ENCODE peak calls at places on chromosomes 13 and 19, in nine cellular contexts. X, R, G, W, J, O, K, I and D are unnamed samples. For H3K36me3, the result is how much of the 10 kb centered on the place peaks cover.

GRCh38 chr13:80337011-80337688 is 3.8 kb downstream of the SPRY2 start:
- DNase-seq in X (no peak), R (peak), W (no peak), I (no peak), G (no peak), J (no peak), K (no peak), O (no peak), D (no peak)

GRCh38 chr19:57746580-57747471 is at the start of gene ZNF776:
- DNase-seq in R (peak), K (peak), J (peak), W (peak), G (peak), I (peak), O (peak), X (peak), D (peak)

GRCh38 chr19:2491130-2491801 is 15.3 kb downstream of the GADD45B start:
- DNase-seq in G (no peak), W (peak), K (peak), O (peak), I (peak), R (peak), J (no peak), X (no peak), D (peak)

GRCh38 chr13:112741185-112741755 is 51.4 kb downstream of the ATP11A start:
- DNase-seq in J (no peak), O (no peak), X (no peak), W (no peak), R (no peak), I (no peak), G (no peak), K (no peak), D (no peak)

GRCh38 chr19:11173516-11174155 is 18.1 kb upstream of the SPC24 start:
- DNase-seq in W (no peak), R (no peak), K (no peak), O (no peak), G (no peak), J (no peak), X (no peak), I (no peak), D (no peak)

GRCh38 chr19:32196690-32197420 is 148.6 kb upstream of the ZNF507 start:
- DNase-seq in K (no peak), R (no peak), W (no peak), X (no peak), O (no peak), J (no peak), G (peak), I (no peak), D (no peak)

GRCh38 chr19:3047307-3048189 is 14.7 kb downstream of the TLE5 start:
- DNase-seq in R (peak), O (peak), G (peak), J (peak), X (peak), K (peak), I (peak), W (peak), D (peak)

GRCh38 chr13:113562085-113562749 is 22.3 kb upstream of the TFDP1 start:
- DNase-seq in G (peak), I (peak), R (peak), K (peak), J (no peak), O (peak), X (peak), W (peak), D (peak)

GRCh38 chr19:33376423-33376822 is 2.9 kb downstream of the CEBPG start:
- DNase-seq in X (peak), J (no peak), W (peak), K (peak), G (peak), R (peak), O (peak), I (peak), D (peak)

GRCh38 chr19:33535176-33535575 is 13.6 kb upstream of the PEPD start:
- DNase-seq in G (no peak), W (no peak), K (no peak), J (no peak), O (peak), X (no peak), R (no peak), I (no peak), D (no peak)

GRCh38 chr13:39035799-39036198 is 2.1 kb downstream of the PROSER1 start:
- DNase-seq in R (no peak), I (no peak), O (no peak), J (no peak), G (no peak), W (no peak), X (no peak), K (no peak), D (no peak)

GRCh38 chr13:32309312-32309711 is 5.9 kb downstream of the ZAR1L start:
- DNase-seq in X (no peak), O (no peak), J (no peak), I (no peak), W (no peak), G (no peak), K (no peak), R (no peak), D (no peak)

GRCh38 chr13:30892966-30893365 is 13.1 kb upstream of the MEDAG start:
- DNase-seq in J (no peak), X (peak), K (no peak), W (peak), G (peak), I (no peak), O (peak), R (no peak), D (no peak)

GRCh38 chr13:112453874-112454647 is 77.9 kb downstream of the SPACA7 start:
- DNase-seq in W (no peak), J (no peak), X (no peak), O (no peak), I (no peak), G (peak), K (no peak), R (no peak), D (peak)

GRCh38 chr19:16019691-16020448 is 56.4 kb upstream of the TPM4 start:
- DNase-seq in G (peak), K (no peak), R (no peak), W (no peak), J (no peak), O (no peak), I (peak), X (no peak), D (no peak)

GRCh38 chr19:12567951-12568350 is 16.7 kb upstream of the ZNF564 start:
- DNase-seq in K (no peak), O (no peak), J (no peak), R (no peak), G (no peak), X (no peak), W (no peak), I (no peak), D (no peak)

GRCh38 chr13:54241719-54242118 is 1213.1 kb downstream of the OLFM4 start:
- DNase-seq in I (no peak), X (peak), J (no peak), O (no peak), W (no peak), K (no peak), G (no peak), R (no peak), D (no peak)

GRCh38 chr13:114152831-114153371 is 20.5 kb upstream of the RASA3 start:
- DNase-seq in J (no peak), W (no peak), I (no peak), R (no peak), O (no peak), G (no peak), X (no peak), K (no peak), D (no peak)

GRCh38 chr13:36509369-36509768 is 77.1 kb downstream of the CCNA1 start:
- DNase-seq in I (no peak), R (no peak), K (no peak), J (no peak), O (no peak), G (no peak), W (no peak), X (no peak), D (no peak)

GRCh38 chr13:75489502-75490263 is 7.7 kb upstream of the TBC1D4 start:
- DNase-seq in K (peak), X (no peak), G (no peak), O (peak), J (no peak), W (no peak), I (peak), R (peak), D (peak)

GRCh38 chr13:67063036-67063435 is 167.1 kb downstream of the PCDH9 start:
- DNase-seq in K (no peak), R (no peak), G (no peak), X (no peak), W (no peak), J (no peak), O (peak), I (no peak), D (no peak)

GRCh38 chr19:41937976-41938375 is 9.7 kb upstream of the ERFL start:
- DNase-seq in X (no peak), I (no peak), W (no peak), O (no peak), J (no peak), G (no peak), K (no peak), R (no peak), D (no peak)

GRCh38 chr13:99376924-99377323 is 69.7 kb upstream of the GPR183 start:
- DNase-seq in K (no peak), X (no peak), I (no peak), R (no peak), O (no peak), J (no peak), G (no peak), W (no peak), D (peak)

GRCh38 chr19:58009666-58010301 is 7.2 kb upstream of the ZNF606 start:
- DNase-seq in I (peak), K (peak), R (peak), J (no peak), X (peak), G (peak), W (peak), O (peak), D (peak)

GRCh38 chr13:49066856-49067255 is 91.1 kb downstream of the FNDC3A start:
- DNase-seq in K (no peak), O (no peak), I (no peak), X (no peak), J (no peak), R (no peak), W (no peak), G (no peak), D (no peak)

GRCh38 chr13:42279986-42280385 is 8.0 kb downstream of the AKAP11 start:
- DNase-seq in X (no peak), I (no peak), W (no peak), K (no peak), G (no peak), R (no peak), O (no peak), J (no peak), D (no peak)

GRCh38 chr13:102141625-102142472 is 260.0 kb downstream of the FGF14 start:
- DNase-seq in X (no peak), O (peak), W (no peak), J (no peak), R (no peak), K (no peak), I (no peak), G (no peak), D (no peak)

GRCh38 chr19:49499030-49499670 is 2.9 kb downstream of the RPS11 start:
- DNase-seq in J (no peak), W (no peak), R (no peak), K (no peak), O (no peak), G (no peak), X (no peak), I (no peak), D (no peak)

GRCh38 chr19:15595069-15595468 is 19.9 kb upstream of the CYP4F8 start:
- DNase-seq in O (no peak), J (no peak), I (no peak), K (no peak), R (no peak), X (no peak), G (no peak), W (no peak), D (no peak)

GRCh38 chr13:34748078-34748477 is 194.0 kb upstream of the NBEA start:
- DNase-seq in O (peak), R (no peak), G (peak), I (peak), X (no peak), W (peak), J (no peak), K (no peak), D (peak)

GRCh38 chr19:19043881-19044280 is 10.5 kb downstream of the ARMC6 start:
- DNase-seq in K (no peak), I (no peak), X (no peak), W (no peak), J (no peak), R (no peak), O (no peak), G (no peak), D (no peak)

GRCh38 chr13:97108535-97108910 is 113.6 kb upstream of the MBNL2 start:
- DNase-seq in O (peak), J (no peak), W (peak), X (no peak), I (no peak), R (no peak), K (no peak), G (no peak), D (no peak)

GRCh38 chr13:43988302-43988701 is 108.6 kb downstream of the LACC1 start:
- DNase-seq in R (no peak), J (no peak), O (peak), G (no peak), K (no peak), W (no peak), I (no peak), X (no peak), D (no peak)

GRCh38 chr19:50702870-50703829 is 16.5 kb downstream of the SHANK1 start:
- DNase-seq in K (no peak), X (no peak), W (no peak), G (no peak), J (no peak), R (no peak), I (no peak), O (no peak), D (no peak)

GRCh38 chr19:13748169-13748884 is 16.0 kb upstream of the MRI1 start:
- DNase-seq in J (no peak), G (no peak), I (no peak), O (peak), X (no peak), K (no peak), R (no peak), W (peak), D (no peak)

GRCh38 chr13:39415403-39415802 is 187.6 kb downstream of the LHFPL6 start:
- DNase-seq in O (no peak), J (no peak), K (no peak), R (peak), W (no peak), I (peak), X (no peak), G (peak), D (peak)

GRCh38 chr13:82356667-82357066 is 1525.6 kb downstream of the SLITRK1 start:
- DNase-seq in R (no peak), I (no peak), J (no peak), K (no peak), G (no peak), O (no peak), W (no peak), X (no peak), D (no peak)

GRCh38 chr19:8490395-8490760 is 12.1 kb downstream of the PRAM1 start:
- DNase-seq in I (no peak), R (no peak), X (no peak), G (no peak), O (no peak), W (no peak), J (no peak), K (no peak), D (no peak)
- H3K27ac ChIP-seq in I (no peak), R (no peak), X (no peak), G (no peak), O (no peak), W (no peak), J (no peak), K (no peak), D (peak)

GRCh38 chr19:6373813-6374108 is 1.2 kb downstream of the ALKBH7 start:
- DNase-seq in I (no peak), K (no peak), O (no peak), G (no peak), W (no peak), R (no peak), J (no peak), X (no peak), D (no peak)

GRCh38 chr19:6373096-6373812 is 660 bp downstream of the ALKBH7 start:
- DNase-seq in K (peak), G (peak), O (peak), W (peak), X (peak), J (peak), R (peak), I (peak), D (peak)

GRCh38 chr19:6374711-6375410 is 872 bp downstream of the PSPN start:
- DNase-seq in R (peak), W (no peak), O (no peak), G (no peak), J (no peak), K (no peak), X (no peak), I (no peak), D (no peak)

GRCh38 chr19:6374179-6374709 is 1.5 kb downstream of the PSPN start:
- DNase-seq in X (no peak), W (no peak), K (no peak), J (no peak), I (no peak), G (no peak), R (peak), O (no peak), D (no peak)

GRCh38 chr19:6372594-6373095 is at the start of gene ALKBH7:
- DNase-seq in O (peak), J (peak), X (peak), G (peak), W (peak), R (peak), K (peak), I (peak), D (peak)
- TF ChIP-seq CTCF in O (no peak), J (no peak), X (no peak), G (no peak), W (peak), R (no peak), K (no peak), I (no peak), D (no peak)

DNA sequence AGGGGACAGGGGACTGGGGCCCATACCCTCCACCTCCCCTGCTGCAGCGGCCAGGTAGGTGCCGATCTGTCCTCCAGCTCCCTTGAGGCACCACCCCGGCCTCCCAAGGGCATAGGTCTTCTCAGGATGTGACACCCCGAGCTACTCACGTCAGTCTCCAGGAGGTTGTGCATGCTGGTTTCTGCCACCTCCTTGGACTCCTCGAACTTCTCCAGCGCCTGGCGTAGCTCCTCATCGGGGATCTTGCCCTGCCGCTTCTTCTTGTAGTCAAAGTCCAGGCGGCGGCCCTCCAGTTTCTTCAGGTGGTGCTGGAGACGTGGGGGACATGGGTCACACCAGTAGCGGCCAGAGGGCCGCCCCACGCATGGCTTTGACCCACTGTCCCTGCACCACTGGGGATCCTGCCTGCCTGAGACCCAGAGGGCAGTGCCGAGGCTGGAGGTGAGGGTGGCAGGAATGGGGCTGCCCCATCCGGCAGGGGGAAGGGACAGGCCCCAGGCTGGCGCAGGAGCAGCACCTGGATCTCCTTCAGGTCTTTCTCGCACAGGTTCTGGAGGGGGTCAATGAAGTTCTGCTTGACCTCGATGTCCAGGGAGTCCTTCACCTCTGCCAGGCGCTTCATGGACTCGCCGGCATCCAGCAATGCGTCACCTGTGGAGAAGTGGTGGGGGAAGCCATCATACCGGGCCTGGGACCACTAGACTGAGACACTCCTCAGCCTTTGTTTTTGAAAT is 20.4 kb downstream of the MPND start:
- DNase-seq in G (peak), W (no peak), I (peak), R (no peak), X (no peak), O (no peak), J (no peak), K (no peak), D (no peak)
- H3K36me3 ChIP-seq in G (half or more), W (half or more), I (under half), R (under half), X (half or more), O (under half), J (half or more), K (half or more), D (under half)

GRCh38 chr19:46955114-46955812 is 64.4 kb upstream of the NPAS1 start:
- DNase-seq in I (no peak), W (no peak), J (no peak), R (no peak), O (peak), G (no peak), X (no peak), K (no peak), D (no peak)
- H3K27ac ChIP-seq in I (peak), W (peak), J (no peak), R (peak), O (peak), G (no peak), X (no peak), K (peak), D (peak)